ENCODE peak calls at places on chromosome 17, in ten cellular contexts. A, H, E, P, O, L, B, Y, X and N are unnamed samples. For H3K4me1, the result is how much of the 10 kb centered on the place peaks cover.

GRCh38 chr17:68310141-68310540 is 18.8 kb downstream of the ARSG start:
- DNase-seq in A (no peak), O (no peak), X (no peak), P (no peak), Y (peak), E (no peak), H (no peak), L (peak), B (no peak), N (no peak)

GRCh38 chr17:16492613-16493290 is 759 bp upstream of the LRRC75A start:
- DNase-seq in H (no peak), B (no peak), L (no peak), O (no peak), A (no peak), Y (no peak), X (no peak), P (no peak), E (no peak), N (no peak)

GRCh38 chr17:73841431-73842060 is 197.3 kb upstream of the SDK2 start:
- DNase-seq in P (no peak), B (no peak), Y (no peak), X (no peak), A (no peak), E (no peak), L (no peak), H (no peak), O (peak), N (no peak)

GRCh38 chr17:31595076-31595475 is 203.6 kb downstream of the RAB11FIP4 start:
- DNase-seq in L (no peak), Y (peak), E (no peak), H (no peak), O (no peak), X (no peak), B (peak), A (no peak), P (no peak), N (no peak)

GRCh38 chr17:32870027-32870670 is 6.8 kb downstream of the MYO1D start:
- DNase-seq in B (no peak), L (no peak), A (peak), O (no peak), H (no peak), E (no peak), P (no peak), X (no peak), Y (peak), N (no peak)

GRCh38 chr17:27343972-27344607 is 50.2 kb downstream of the WSB1 start:
- DNase-seq in Y (peak), X (no peak), A (no peak), B (no peak), P (no peak), H (no peak), E (no peak), L (no peak), O (no peak), N (no peak)

GRCh38 chr17:50213026-50214015 is 11.9 kb upstream of the COL1A1 start:
- DNase-seq in A (no peak), Y (no peak), E (peak), H (no peak), X (no peak), O (peak), P (no peak), B (peak), L (peak), N (no peak)

GRCh38 chr17:58092797-58093385 is 9.7 kb downstream of the DYNLL2 start:
- DNase-seq in L (no peak), B (no peak), P (no peak), H (no peak), E (no peak), O (no peak), X (no peak), Y (no peak), A (no peak), N (no peak)

GRCh38 chr17:81644496-81644895 is 7.5 kb downstream of the TSPAN10 start:
- DNase-seq in H (no peak), B (no peak), P (no peak), A (no peak), L (peak), Y (no peak), X (no peak), O (no peak), E (no peak), N (no peak)

GRCh38 chr17:44002141-44002848 is 2.1 kb upstream of the NAGS start:
- DNase-seq in H (no peak), L (no peak), Y (peak), P (no peak), A (no peak), B (peak), E (no peak), X (no peak), O (no peak), N (no peak)

GRCh38 chr17:57393368-57393767 is 137.0 kb downstream of the MSI2 start:
- DNase-seq in A (no peak), X (no peak), L (no peak), Y (no peak), O (no peak), E (no peak), H (no peak), P (no peak), B (no peak), N (no peak)

GRCh38 chr17:82281502-82282238 is 8.2 kb upstream of the CSNK1D start:
- DNase-seq in X (peak), E (peak), O (no peak), A (no peak), H (peak), Y (peak), P (peak), L (no peak), B (peak), N (no peak)

GRCh38 chr17:511001-511690 is 158.5 kb upstream of the RPH3AL start:
- DNase-seq in H (no peak), O (no peak), E (no peak), A (no peak), X (no peak), P (no peak), Y (peak), B (peak), L (no peak), N (no peak)

GRCh38 chr17:60887607-60888028 is 210.0 kb downstream of the BCAS3 start:
- DNase-seq in X (no peak), H (no peak), E (no peak), B (no peak), O (no peak), L (no peak), Y (no peak), P (no peak), A (no peak), N (no peak)

GRCh38 chr17:45274033-45274432 is 12.1 kb upstream of the SPATA32 start:
- DNase-seq in E (no peak), X (no peak), H (no peak), A (no peak), Y (no peak), O (no peak), P (no peak), L (no peak), B (no peak), N (no peak)

GRCh38 chr17:64736804-64737492 is 74.8 kb upstream of the SMURF2 start:
- DNase-seq in H (peak), E (peak), P (no peak), B (peak), X (no peak), Y (peak), O (no peak), L (no peak), A (no peak), N (peak)

GRCh38 chr17:38844261-38844757 is 9.2 kb downstream of the RPL23 start:
- DNase-seq in Y (peak), P (no peak), B (no peak), H (peak), L (no peak), X (peak), O (no peak), E (peak), A (peak), N (no peak)

GRCh38 chr17:12622726-12623125 is 43.0 kb upstream of the MYOCD start:
- DNase-seq in A (no peak), P (no peak), L (no peak), E (no peak), H (no peak), O (no peak), B (peak), X (no peak), Y (no peak), N (peak)

GRCh38 chr17:34990921-34991365 is 10.6 kb downstream of the LIG3 start:
- DNase-seq in P (no peak), H (peak), B (peak), X (no peak), Y (no peak), A (no peak), O (no peak), L (no peak), E (peak), N (no peak)

GRCh38 chr17:39270923-39271322 is 45.2 kb upstream of the STAC2 start:
- DNase-seq in L (no peak), P (no peak), X (no peak), O (no peak), H (no peak), Y (peak), B (peak), A (no peak), E (no peak), N (peak)

GRCh38 chr17:71409712-71410111 is 711.1 kb upstream of the SOX9 start:
- DNase-seq in H (no peak), Y (peak), O (no peak), A (no peak), B (peak), X (no peak), P (no peak), E (no peak), L (no peak), N (no peak)

GRCh38 chr17:42618442-42619150 is 9.1 kb downstream of the TUBG1 start:
- DNase-seq in Y (peak), H (peak), E (peak), L (peak), X (peak), B (no peak), P (peak), O (peak), A (peak), N (peak)

GRCh38 chr17:57324646-57325045 is 68.3 kb downstream of the MSI2 start:
- DNase-seq in Y (no peak), A (no peak), O (no peak), L (no peak), E (no peak), B (no peak), H (no peak), P (no peak), X (no peak), N (no peak)

GRCh38 chr17:19336938-19337711 is 25.4 kb downstream of the B9D1 start:
- DNase-seq in H (no peak), X (peak), A (no peak), B (no peak), P (no peak), O (peak), Y (peak), L (no peak), E (peak), N (no peak)

DNA sequence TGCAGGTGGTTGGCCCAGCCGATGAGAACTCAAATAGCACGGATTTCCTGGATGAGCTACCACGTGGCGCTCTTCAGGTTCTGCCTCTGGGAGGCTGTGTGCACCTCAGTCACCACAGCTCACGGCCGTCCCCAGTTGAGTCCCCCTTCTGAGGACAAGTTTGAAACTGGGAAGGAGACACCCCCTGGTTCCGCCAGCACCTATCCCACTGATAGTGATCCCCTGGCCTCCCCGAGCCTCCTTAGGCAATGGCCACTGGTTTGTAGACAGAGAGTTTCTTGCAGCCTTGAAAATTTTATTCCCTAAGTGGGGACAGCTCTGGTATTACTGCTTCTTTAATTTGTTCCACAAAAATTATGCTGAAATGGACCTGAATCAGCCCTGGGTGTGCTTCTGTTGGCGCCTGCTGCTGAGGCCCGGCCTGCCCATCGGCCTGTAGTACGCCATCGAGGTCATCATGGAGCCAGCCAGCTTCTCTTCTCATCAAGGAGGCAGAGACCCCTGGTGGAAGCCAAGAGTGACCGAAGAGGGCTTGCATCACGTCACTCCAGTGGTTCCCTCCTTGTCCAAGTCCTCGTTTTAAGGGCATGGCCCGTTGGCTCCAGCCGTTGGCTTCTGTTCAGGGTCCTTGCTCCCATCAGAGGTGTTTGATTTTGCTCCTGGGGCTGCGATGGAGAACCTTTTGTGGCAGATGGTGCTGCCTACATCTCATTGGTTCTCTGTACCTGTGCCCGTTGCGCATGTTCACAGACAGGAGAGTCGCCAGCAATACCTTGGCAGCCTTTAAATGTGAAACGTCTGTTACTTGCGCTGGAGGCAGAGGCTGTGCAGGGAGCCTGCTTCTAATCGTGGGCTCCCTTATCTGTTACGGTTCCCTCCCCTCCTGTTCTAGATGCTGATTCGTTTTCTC is 9.3 kb downstream of the SMCR8 start:
- DNase-seq in A (no peak), O (no peak), P (no peak), Y (no peak), B (no peak), H (no peak), L (no peak), X (no peak), E (no peak), N (peak)
- TF ChIP-seq CTCF in A (no peak), O (no peak), P (no peak), Y (no peak), B (no peak), H (no peak), L (no peak), X (no peak), E (no peak), N (no peak)

GRCh38 chr17:62664336-62665120 is 37.1 kb downstream of the MRC2 start:
- DNase-seq in O (no peak), P (peak), E (no peak), B (no peak), A (no peak), Y (no peak), H (no peak), X (no peak), L (no peak), N (no peak)
- H3K4me3 ChIP-seq in O (no peak), P (no peak), E (no peak), B (no peak), A (no peak), Y (no peak), H (no peak), X (no peak), L (no peak), N (no peak)

DNA sequence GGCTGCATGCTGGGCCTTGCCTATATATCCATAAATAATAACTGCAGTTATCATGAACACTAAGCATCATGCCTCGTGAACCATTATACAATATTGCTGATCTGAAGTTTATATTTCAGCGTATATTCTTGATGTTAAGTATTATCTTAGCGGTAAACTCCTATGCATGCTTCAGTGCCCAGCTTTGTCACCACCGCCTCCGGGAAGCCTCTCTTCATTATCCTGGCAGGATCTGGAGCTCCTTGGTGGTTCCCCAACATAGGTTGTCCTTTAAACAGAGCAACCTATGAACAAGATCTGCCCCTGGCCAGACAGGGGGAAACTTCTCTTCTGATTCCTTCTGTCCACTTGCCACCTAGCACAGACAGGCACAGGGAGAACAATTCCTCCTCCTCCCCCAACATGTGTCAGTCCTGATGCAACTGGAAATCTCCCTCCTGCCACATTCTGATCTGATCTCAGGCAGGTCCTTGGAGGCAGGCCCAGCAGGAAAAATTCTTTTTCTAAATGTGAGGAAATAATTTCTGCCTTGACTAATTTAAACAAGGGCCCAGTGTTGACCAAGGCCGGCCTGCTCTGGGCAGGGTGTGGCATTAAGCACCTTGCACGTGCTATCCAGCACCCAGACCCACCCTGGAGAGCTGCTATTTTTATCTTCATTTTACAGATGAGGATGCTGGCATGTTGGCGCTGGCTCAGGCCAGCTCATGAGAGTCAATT is 22.4 kb downstream of the SPNS2 start:
- DNase-seq in B (peak), X (peak), H (peak), E (peak), O (no peak), A (no peak), Y (no peak), P (peak), L (no peak), N (peak)
- H3K4me1 ChIP-seq in B (under half), X (under half), H (under half), E (half or more), O (under half), A (under half), Y (under half), P (half or more), L (under half), N (under half)

GRCh38 chr17:63621684-63622570 is at the start of gene MAP3K3:
- DNase-seq in X (peak), P (peak), A (peak), B (peak), O (peak), H (peak), L (peak), E (peak), Y (peak), N (peak)
- TF ChIP-seq CTCF in X (peak), P (peak), A (no peak), B (peak), O (peak), H (no peak), L (peak), E (no peak), Y (peak), N (no peak)

DNA sequence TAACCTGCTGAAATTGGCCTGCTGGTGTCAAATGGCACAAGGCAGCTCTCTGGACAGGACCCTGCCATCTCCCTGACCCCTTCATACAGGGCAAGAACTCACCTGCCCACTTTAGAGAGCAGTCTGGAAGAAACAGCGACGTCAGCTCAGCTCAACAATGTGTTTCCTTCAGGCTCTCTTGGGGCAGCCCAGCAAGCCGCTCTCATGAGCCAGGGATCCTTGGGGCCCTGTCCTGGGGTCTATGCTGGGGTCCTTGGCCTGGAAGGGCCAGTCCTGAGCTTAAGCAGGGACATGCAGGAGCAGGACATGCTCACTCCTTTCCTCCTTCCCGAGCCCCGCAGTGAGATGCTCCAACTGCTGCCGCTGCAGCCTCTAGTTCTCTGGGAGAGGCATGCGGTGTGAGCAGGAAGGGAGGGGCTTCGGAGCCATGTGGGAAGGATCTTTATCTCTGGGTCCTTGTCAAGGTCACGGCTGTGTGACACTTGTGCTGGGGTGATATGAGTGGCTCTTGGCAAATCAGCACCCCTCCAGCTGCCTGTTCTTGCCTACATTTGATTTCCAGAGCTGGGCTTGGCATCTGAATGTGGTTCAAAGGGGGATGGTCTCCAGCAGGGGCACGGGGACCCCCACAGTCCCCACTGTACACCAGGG is 3.4 kb downstream of the C1QTNF1 start:
- DNase-seq in E (no peak), P (no peak), B (no peak), O (peak), L (peak), Y (no peak), X (peak), A (peak), H (no peak), N (no peak)
- H3K4me3 ChIP-seq in E (no peak), P (peak), B (no peak), O (no peak), L (no peak), Y (no peak), X (no peak), A (peak), H (no peak), N (no peak)

GRCh38 chr17:78332991-78333390 is 26.9 kb downstream of the SOCS3 start:
- DNase-seq in B (no peak), X (no peak), H (no peak), Y (no peak), L (no peak), E (no peak), O (no peak), P (no peak), A (no peak), N (no peak)
- H3K4me1 ChIP-seq in B (under half), X (under half), H (under half), Y (under half), L (under half), E (under half), O (under half), P (under half), A (under half), N (under half)

GRCh38 chr17:5391678-5392077 is 27.8 kb downstream of the NUP88 start:
- DNase-seq in A (no peak), B (peak), H (no peak), E (no peak), L (no peak), O (no peak), Y (peak), X (no peak), P (no peak), N (no peak)

GRCh38 chr17:5399767-5400166 is 19.7 kb downstream of the NUP88 start:
- DNase-seq in A (no peak), X (no peak), E (no peak), P (no peak), B (peak), L (no peak), H (no peak), Y (no peak), O (no peak), N (no peak)

DNA sequence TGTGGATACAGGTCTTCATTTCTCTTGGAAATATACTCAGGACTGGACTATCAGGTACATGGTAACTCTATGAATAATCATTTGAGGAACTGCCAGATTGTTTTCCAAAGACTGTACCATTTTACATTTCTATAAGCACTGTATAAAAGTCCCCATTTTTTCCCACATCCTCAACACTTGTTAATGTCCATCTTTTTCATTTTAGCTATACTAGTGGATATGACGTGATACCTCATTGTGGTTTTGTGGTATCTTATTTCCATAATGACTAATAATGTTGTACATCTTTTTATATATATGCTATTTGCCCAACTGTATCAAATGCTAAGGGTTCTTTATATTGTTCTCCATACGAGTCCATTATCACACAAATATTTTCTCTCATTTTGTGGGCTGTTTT is 22.9 kb downstream of the NUP88 start:
- DNase-seq in A (no peak), P (no peak), X (no peak), B (no peak), Y (peak), L (no peak), E (no peak), O (no peak), H (no peak), N (no peak)
- TF ChIP-seq CTCF in A (no peak), P (no peak), X (no peak), B (no peak), Y (no peak), L (no peak), E (no peak), O (no peak), H (no peak), N (no peak)

DNA sequence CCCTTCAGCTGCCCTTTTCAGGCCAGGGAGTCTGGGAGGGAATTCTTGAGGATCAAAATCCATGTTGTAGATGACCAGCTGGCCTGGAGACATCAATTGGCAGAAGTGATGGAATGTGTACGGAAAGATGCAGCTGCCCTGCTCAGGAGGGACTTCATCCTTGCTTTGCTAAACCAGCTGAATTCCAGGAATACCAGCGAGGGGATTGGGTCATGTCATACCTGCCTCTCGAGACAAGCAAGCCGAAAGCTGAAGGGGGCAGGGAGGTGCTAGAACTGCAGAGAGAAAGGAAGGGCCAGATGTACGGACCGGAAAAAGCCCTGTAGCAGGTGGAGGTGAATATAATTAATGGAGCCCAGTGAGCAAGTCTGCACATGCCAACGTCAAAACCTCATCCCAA is 25.6 kb upstream of the NTN1 start:
- DNase-seq in L (no peak), X (no peak), P (no peak), A (no peak), B (no peak), H (no peak), O (no peak), Y (no peak), E (no peak), N (no peak)
- H3K4me3 ChIP-seq in L (no peak), X (no peak), P (no peak), A (no peak), B (no peak), H (no peak), O (no peak), Y (no peak), E (no peak), N (no peak)